ENCODE peak calls at places on chromosomes 11 and 22, in five cellular contexts. Y, G, A, Q and L are unnamed samples.

GRCh38 chr11:85089654-85090053 is 537.5 kb downstream of the DLG2 start:
- DNase-seq in Y (no peak), G (no peak), A (no peak), Q (no peak), L (no peak)

GRCh38 chr11:1546077-1546535 is 26.0 kb downstream of the DUSP8 start:
- DNase-seq in Y (no peak), G (peak), A (peak), Q (no peak), L (no peak)

GRCh38 chr11:118552341-118552740 is 13.4 kb downstream of the IFT46 start:
- DNase-seq in Y (no peak), G (no peak), A (no peak), Q (no peak), L (no peak)

GRCh38 chr22:46514592-46515207 is 22.7 kb downstream of the CELSR1 start:
- DNase-seq in Y (no peak), G (no peak), A (no peak), Q (peak), L (peak)

GRCh38 chr11:48013269-48013901 is 33.0 kb downstream of the PTPRJ start:
- DNase-seq in Y (no peak), G (no peak), A (no peak), Q (peak), L (peak)

GRCh38 chr11:128323381-128323780 is 264.0 kb downstream of the ETS1 start:
- DNase-seq in Y (no peak), G (no peak), A (no peak), Q (peak), L (peak)

GRCh38 chr22:18110194-18110943 is at the start of gene TUBA8:
- DNase-seq in Y (peak), G (peak), A (peak), Q (peak), L (peak)

GRCh38 chr11:19615503-19615902 is 97.1 kb upstream of the NAV2 start:
- DNase-seq in Y (no peak), G (no peak), A (no peak), Q (no peak), L (no peak)

GRCh38 chr11:45930031-45930794 is 7.8 kb downstream of the LARGE2 start:
- DNase-seq in Y (no peak), G (peak), A (no peak), Q (no peak), L (no peak)

GRCh38 chr11:129911298-129911697 is 15.9 kb upstream of the NFRKB start:
- DNase-seq in Y (no peak), G (no peak), A (no peak), Q (peak), L (peak)

GRCh38 chr11:46338988-46339666 is 8.1 kb upstream of the DGKZ start:
- DNase-seq in Y (no peak), G (peak), A (peak), Q (no peak), L (peak)

GRCh38 chr11:112719736-112720525 is 241.3 kb upstream of the NCAM1 start:
- DNase-seq in Y (no peak), G (no peak), A (no peak), Q (no peak), L (no peak)

GRCh38 chr11:123166095-123166559 is 28.9 kb downstream of the CLMP start:
- DNase-seq in Y (peak), G (peak), A (peak), Q (peak), L (peak)

GRCh38 chr22:44957267-44957905 is 52.4 kb downstream of the PHF21B start:
- DNase-seq in Y (peak), G (peak), A (no peak), Q (peak), L (no peak)

GRCh38 chr11:124717786-124718634 is 21.7 kb upstream of the NRGN start:
- DNase-seq in Y (peak), G (peak), A (peak), Q (peak), L (peak)

GRCh38 chr11:61173456-61173855 is 12.2 kb upstream of the VPS37C start:
- DNase-seq in Y (no peak), G (no peak), A (no peak), Q (peak), L (no peak)

GRCh38 chr11:74004694-74005615 is 3.9 kb downstream of the UCP3 start:
- DNase-seq in Y (no peak), G (no peak), A (no peak), Q (no peak), L (no peak)

GRCh38 chr11:3022982-3023381 is 30.9 kb upstream of the NAP1L4 start:
- DNase-seq in Y (no peak), G (no peak), A (no peak), Q (peak), L (peak)

GRCh38 chr11:103993502-103993901 is 42.9 kb upstream of the DDI1 start:
- DNase-seq in Y (no peak), G (no peak), A (no peak), Q (peak), L (no peak)

GRCh38 chr11:61577383-61578118 is 3.3 kb downstream of the SYT7 start:
- DNase-seq in Y (no peak), G (peak), A (peak), Q (no peak), L (no peak)

GRCh38 chr11:114812698-114813097 is 134.4 kb downstream of the NXPE2 start:
- DNase-seq in Y (no peak), G (no peak), A (no peak), Q (no peak), L (no peak)

GRCh38 chr11:74519719-74520118 is 26.2 kb upstream of the LIPT2 start:
- DNase-seq in Y (no peak), G (no peak), A (no peak), Q (no peak), L (no peak)

GRCh38 chr22:39238124-39238466 is 6.7 kb downstream of the PDGFB start:
- DNase-seq in Y (no peak), G (no peak), A (no peak), Q (no peak), L (no peak)

GRCh38 chr22:43905681-43906080 is 13.9 kb upstream of the PNPLA5 start:
- DNase-seq in Y (no peak), G (no peak), A (no peak), Q (no peak), L (no peak)

GRCh38 chr11:27040302-27041115 is at the start of gene BBOX1:
- DNase-seq in Y (no peak), G (no peak), A (no peak), Q (no peak), L (no peak)

GRCh38 chr11:109644158-109644557 is 222.2 kb downstream of the C11orf87 start:
- DNase-seq in Y (no peak), G (no peak), A (no peak), Q (no peak), L (peak)

GRCh38 chr22:26432619-26433311 is 3.7 kb downstream of the ASPHD2 start:
- DNase-seq in Y (no peak), G (no peak), A (no peak), Q (no peak), L (no peak)

GRCh38 chr22:42360348-42360747 is 71.9 kb downstream of the NFAM1 start:
- DNase-seq in Y (no peak), G (no peak), A (no peak), Q (no peak), L (no peak)

GRCh38 chr22:30265851-30266444 is 703 bp downstream of the OSM start:
- DNase-seq in Y (no peak), G (no peak), A (no peak), Q (no peak), L (no peak)

GRCh38 chr11:93820847-93821246 is 29.6 kb downstream of the VSTM5 start:
- DNase-seq in Y (no peak), G (no peak), A (no peak), Q (no peak), L (no peak)
- H3K4ac ChIP-seq in Y (no peak), G (no peak), A (no peak), Q (no peak), L (no peak)

GRCh38 chr11:70292863-70293262 is 22.4 kb downstream of the PPFIA1 start:
- DNase-seq in Y (no peak), G (no peak), A (no peak), Q (no peak), L (no peak)
- H3K18ac ChIP-seq in Y (no peak), G (no peak), A (no peak), Q (no peak), L (no peak)

DNA sequence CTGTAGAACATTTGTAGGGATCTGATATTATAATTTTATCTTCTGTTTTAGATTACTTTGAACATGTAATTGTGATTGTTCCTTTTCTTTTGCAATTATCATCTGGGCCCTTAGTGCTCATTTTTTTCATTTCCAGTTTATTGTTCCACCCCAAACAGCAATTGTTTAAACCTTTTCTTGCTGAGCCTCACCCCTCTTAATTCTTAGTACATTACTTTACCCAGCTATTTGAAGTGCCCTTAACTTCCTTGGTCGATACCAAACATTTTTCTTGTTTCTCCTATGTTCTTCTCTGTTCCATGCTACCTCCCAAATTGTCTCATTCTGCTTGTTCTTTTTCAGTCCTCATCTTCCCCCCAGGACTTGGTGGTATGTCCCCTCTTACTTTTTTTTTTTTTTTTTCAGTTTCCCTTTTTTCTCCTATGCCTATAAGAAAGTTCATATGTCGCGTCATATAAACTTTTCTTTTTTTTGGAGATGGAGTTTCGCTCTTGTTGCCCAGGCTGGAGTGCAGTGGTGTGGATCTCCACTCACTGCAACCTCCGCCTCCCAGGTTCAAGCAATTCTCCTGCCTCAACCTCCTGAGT is 3.5 kb downstream of the CUL5 start:
- DNase-seq in Y (no peak), G (no peak), A (no peak), Q (no peak), L (no peak)
- H3K4me2 ChIP-seq in Y (no peak), G (no peak), A (no peak), Q (no peak), L (no peak)

GRCh38 chr11:12121011-12121410 is 10.6 kb downstream of the MICAL2 start:
- DNase-seq in Y (no peak), G (no peak), A (no peak), Q (no peak), L (no peak)
- H3K4ac ChIP-seq in Y (no peak), G (no peak), A (no peak), Q (peak), L (no peak)

GRCh38 chr22:36835903-36836302 is 19.1 kb upstream of the PVALB start:
- DNase-seq in Y (no peak), G (no peak), A (no peak), Q (no peak), L (no peak)
- H3K18ac ChIP-seq in Y (no peak), G (no peak), A (no peak), Q (no peak), L (no peak)

DNA sequence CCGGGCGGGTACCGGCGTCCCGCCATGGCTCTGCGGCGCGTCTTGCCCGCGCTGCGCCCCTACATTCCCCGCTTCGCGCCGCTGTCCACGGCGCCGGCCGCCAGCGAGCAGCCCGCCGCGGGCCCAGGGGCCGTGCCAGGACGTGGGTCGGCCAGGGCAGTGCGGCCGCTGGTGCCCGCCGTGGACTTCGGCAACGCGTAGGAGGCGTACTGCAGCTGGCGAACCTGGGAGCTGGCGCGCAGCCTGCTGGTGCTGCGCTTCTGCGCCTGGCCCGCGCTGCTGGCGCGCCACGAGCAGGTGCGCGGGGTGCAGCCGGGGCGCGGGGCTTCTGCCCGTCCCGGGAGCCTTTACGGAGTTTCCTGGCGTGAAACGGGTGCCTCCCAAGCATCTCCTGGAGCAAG is 20.1 kb downstream of the DGCR6L start:
- DNase-seq in Y (no peak), G (no peak), A (no peak), Q (peak), L (peak)
- H3K4me2 ChIP-seq in Y (peak), G (peak), A (peak), Q (peak), L (peak)